ENCODE peak calls at places on chromosomes 12 and 14, in six cellular contexts. U is H7; C is stimulated activated CD8-positive, alpha-beta memory T cell treated with anti-CD3 and anti-CD28 coated beads, Interleukin-15, amount 100 ng/mL, for 24 hours; S is RPMI8226; K is COLO829; Z is OCI-M1. P is an unnamed sample.

GRCh38 chr12:1357171-1357570 is 237.2 kb downstream of the FBXL14 start:
- DNase-seq in U (no peak), C (no peak), S (no peak), K (no peak), Z (no peak), P (no peak)

GRCh38 chr12:71440393-71441349 is 1.1 kb downstream of the LGR5 start:
- DNase-seq in U (peak), C (no peak), S (no peak), K (no peak), Z (peak), P (no peak)

GRCh38 chr12:10363922-10364838 is 25.7 kb downstream of the KLRK1 start:
- DNase-seq in U (no peak), C (no peak), S (peak), K (peak), Z (peak), P (peak)

GRCh38 chr12:116592116-116592637 is 33.0 kb downstream of the MAP1LC3B2 start:
- DNase-seq in U (no peak), C (no peak), S (no peak), K (no peak), Z (no peak), P (peak)

GRCh38 chr14:98494582-98494981 is 777.4 kb downstream of the BCL11B start:
- DNase-seq in U (no peak), C (no peak), S (no peak), K (no peak), Z (no peak), P (no peak)

GRCh38 chr14:77181603-77182437 is at the start of gene TMEM63C:
- DNase-seq in U (peak), C (peak), S (peak), K (no peak), Z (peak), P (no peak)

GRCh38 chr12:114063435-114063834 is 97.3 kb upstream of the RBM19 start:
- DNase-seq in U (no peak), C (no peak), S (no peak), K (no peak), Z (no peak), P (no peak)

GRCh38 chr12:130280226-130280625 is 57.5 kb upstream of the PIWIL1 start:
- DNase-seq in U (no peak), C (no peak), S (peak), K (no peak), Z (no peak), P (no peak)

GRCh38 chr14:21267886-21268611 is 1.2 kb downstream of the HNRNPC start:
- DNase-seq in U (no peak), C (no peak), S (peak), K (no peak), Z (no peak), P (peak)

GRCh38 chr12:59041241-59042121 is 121.2 kb upstream of the LRIG3 start:
- DNase-seq in U (no peak), C (no peak), S (no peak), K (peak), Z (no peak), P (peak)

GRCh38 chr12:49924847-49925246 is 21.1 kb upstream of the FAIM2 start:
- DNase-seq in U (no peak), C (no peak), S (no peak), K (no peak), Z (no peak), P (no peak)

GRCh38 chr12:57815177-57816000 is 3.1 kb downstream of the AVIL start:
- DNase-seq in U (peak), C (no peak), S (no peak), K (no peak), Z (no peak), P (no peak)

GRCh38 chr12:24293549-24293948 is 344.1 kb upstream of the SOX5 start:
- DNase-seq in U (no peak), C (no peak), S (no peak), K (no peak), Z (no peak), P (no peak)